ENCODE peak calls at places on chromosomes 12 and 14, in ten cellular contexts. One of them, this sample, is unnamed.
A peak's percentile ranks its signal among the peaks of the same experiment; 100 is the strongest.

GRCh38 chr14:33376510-33376909 is 437.8 kb downstream of the NPAS3 start:
- DNase-seq in CD8-positive, alpha-beta T cell: no peak
- DNase-seq in hypothalamus: no peak
- DNase-seq in GM23248: no peak
- DNase-seq in pons: no peak
- DNase-seq in NCI-H187: no peak
- DNase-seq in AG08396: no peak
- DNase-seq in AG10803: no peak
- DNase-seq in HuH-7.5: no peak
- DNase-seq in fibroblast of the conjunctiva: no peak
- DNase-seq in this sample: no peak

GRCh38 chr12:65497645-65498044 is 219.2 kb downstream of the MSRB3 start:
- DNase-seq in CD8-positive, alpha-beta T cell: no peak
- DNase-seq in hypothalamus: no peak
- DNase-seq in GM23248: no peak
- DNase-seq in pons: no peak
- DNase-seq in NCI-H187: no peak
- DNase-seq in AG08396: no peak
- DNase-seq in AG10803: peak; percentile 31
- DNase-seq in HuH-7.5: no peak
- DNase-seq in fibroblast of the conjunctiva: no peak
- DNase-seq in this sample: no peak

GRCh38 chr12:132402831-132403416 is 73.5 kb upstream of the GALNT9 start:
- DNase-seq in CD8-positive, alpha-beta T cell: no peak
- DNase-seq in hypothalamus: no peak
- DNase-seq in GM23248: no peak
- DNase-seq in pons: no peak
- DNase-seq in NCI-H187: no peak
- DNase-seq in AG08396: no peak
- DNase-seq in AG10803: no peak
- DNase-seq in HuH-7.5: no peak
- DNase-seq in fibroblast of the conjunctiva: no peak
- DNase-seq in this sample: no peak

GRCh38 chr12:101829639-101830390 is 944 bp downstream of the GNPTAB start:
- DNase-seq in CD8-positive, alpha-beta T cell: no peak
- DNase-seq in hypothalamus: no peak
- DNase-seq in GM23248: peak; percentile 49
- DNase-seq in pons: no peak
- DNase-seq in NCI-H187: peak; percentile 45
- DNase-seq in AG08396: no peak
- DNase-seq in AG10803: no peak
- DNase-seq in HuH-7.5: no peak
- DNase-seq in fibroblast of the conjunctiva: no peak
- DNase-seq in this sample: no peak

GRCh38 chr12:106598003-106598402 is 15.2 kb downstream of the RFX4 start:
- DNase-seq in CD8-positive, alpha-beta T cell: no peak
- DNase-seq in hypothalamus: no peak
- DNase-seq in GM23248: no peak
- DNase-seq in pons: no peak
- DNase-seq in NCI-H187: no peak
- DNase-seq in AG08396: no peak
- DNase-seq in AG10803: no peak
- DNase-seq in HuH-7.5: no peak
- DNase-seq in fibroblast of the conjunctiva: no peak
- DNase-seq in this sample: no peak

GRCh38 chr12:101891462-101891971 is 14.1 kb downstream of the DRAM1 start:
- DNase-seq in CD8-positive, alpha-beta T cell: no peak
- DNase-seq in hypothalamus: no peak
- DNase-seq in GM23248: peak; percentile 80
- DNase-seq in pons: no peak
- DNase-seq in NCI-H187: no peak
- DNase-seq in AG08396: peak; percentile 38
- DNase-seq in AG10803: peak; percentile 89
- DNase-seq in HuH-7.5: peak; percentile 18
- DNase-seq in fibroblast of the conjunctiva: no peak
- DNase-seq in this sample: no peak

GRCh38 chr12:26694402-26694801 is 138.6 kb downstream of the ITPR2 start:
- DNase-seq in CD8-positive, alpha-beta T cell: no peak
- DNase-seq in hypothalamus: no peak
- DNase-seq in GM23248: no peak
- DNase-seq in pons: no peak
- DNase-seq in NCI-H187: no peak
- DNase-seq in AG08396: no peak
- DNase-seq in AG10803: no peak
- DNase-seq in HuH-7.5: no peak
- DNase-seq in fibroblast of the conjunctiva: no peak
- DNase-seq in this sample: no peak

GRCh38 chr12:96240656-96241055 is 46.5 kb downstream of the ELK3 start:
- DNase-seq in CD8-positive, alpha-beta T cell: no peak
- DNase-seq in hypothalamus: no peak
- DNase-seq in GM23248: peak; percentile 86
- DNase-seq in pons: no peak
- DNase-seq in NCI-H187: no peak
- DNase-seq in AG08396: no peak
- DNase-seq in AG10803: peak; percentile 72
- DNase-seq in HuH-7.5: no peak
- DNase-seq in fibroblast of the conjunctiva: no peak
- DNase-seq in this sample: no peak

GRCh38 chr12:54015210-54015931 is 6.6 kb downstream of the HOXC8 start:
- DNase-seq in CD8-positive, alpha-beta T cell: no peak
- DNase-seq in hypothalamus: no peak
- DNase-seq in GM23248: no peak
- DNase-seq in pons: no peak
- DNase-seq in NCI-H187: no peak
- DNase-seq in AG08396: no peak
- DNase-seq in AG10803: no peak
- DNase-seq in HuH-7.5: no peak
- DNase-seq in fibroblast of the conjunctiva: no peak
- DNase-seq in this sample: no peak

GRCh38 chr14:34461334-34462131 is 507 bp downstream of the SPTSSA start:
- DNase-seq in CD8-positive, alpha-beta T cell: no peak
- DNase-seq in hypothalamus: no peak
- DNase-seq in GM23248: peak; percentile 76
- DNase-seq in pons: peak; percentile 58
- DNase-seq in NCI-H187: no peak
- DNase-seq in AG08396: peak; percentile 55
- DNase-seq in AG10803: peak; percentile 26
- DNase-seq in HuH-7.5: peak; percentile 49
- DNase-seq in fibroblast of the conjunctiva: no peak
- DNase-seq in this sample: peak; percentile 57

GRCh38 chr12:74111688-74112360 is 425.8 kb upstream of the ATXN7L3B start:
- DNase-seq in CD8-positive, alpha-beta T cell: no peak
- DNase-seq in hypothalamus: no peak
- DNase-seq in GM23248: no peak
- DNase-seq in pons: peak; percentile 48
- DNase-seq in NCI-H187: no peak
- DNase-seq in AG08396: no peak
- DNase-seq in AG10803: no peak
- DNase-seq in HuH-7.5: no peak
- DNase-seq in fibroblast of the conjunctiva: no peak
- DNase-seq in this sample: peak; percentile 61

GRCh38 chr14:69475194-69475818 is 9.2 kb upstream of the PLEKHD1 start:
- DNase-seq in CD8-positive, alpha-beta T cell: no peak
- DNase-seq in hypothalamus: no peak
- DNase-seq in GM23248: peak; percentile 37
- DNase-seq in pons: no peak
- DNase-seq in NCI-H187: no peak
- DNase-seq in AG08396: no peak
- DNase-seq in AG10803: no peak
- DNase-seq in HuH-7.5: no peak
- DNase-seq in fibroblast of the conjunctiva: no peak
- DNase-seq in this sample: no peak

GRCh38 chr12:121916719-121917118 is 1.7 kb upstream of the CFAP251 start:
- DNase-seq in CD8-positive, alpha-beta T cell: no peak
- DNase-seq in hypothalamus: no peak
- DNase-seq in GM23248: peak; percentile 48
- DNase-seq in pons: peak; percentile 35
- DNase-seq in NCI-H187: no peak
- DNase-seq in AG08396: peak; percentile 34
- DNase-seq in AG10803: peak; percentile 48
- DNase-seq in HuH-7.5: no peak
- DNase-seq in fibroblast of the conjunctiva: no peak
- DNase-seq in this sample: no peak

GRCh38 chr12:104632724-104633181 is 176.0 kb downstream of the CHST11 start:
- DNase-seq in CD8-positive, alpha-beta T cell: no peak
- DNase-seq in hypothalamus: no peak
- DNase-seq in GM23248: peak; percentile 75
- DNase-seq in pons: no peak
- DNase-seq in NCI-H187: no peak
- DNase-seq in AG08396: peak; percentile 32
- DNase-seq in AG10803: peak; percentile 80
- DNase-seq in HuH-7.5: no peak
- DNase-seq in fibroblast of the conjunctiva: no peak
- DNase-seq in this sample: no peak

GRCh38 chr14:64541261-64541970 is 875 bp downstream of the HSPA2 start:
- DNase-seq in CD8-positive, alpha-beta T cell: no peak
- DNase-seq in hypothalamus: no peak
- DNase-seq in GM23248: peak; percentile 61
- DNase-seq in pons: peak; percentile 32
- DNase-seq in NCI-H187: no peak
- DNase-seq in AG08396: no peak
- DNase-seq in AG10803: peak; percentile 34
- DNase-seq in HuH-7.5: no peak
- DNase-seq in fibroblast of the conjunctiva: no peak
- DNase-seq in this sample: peak; percentile 33

GRCh38 chr14:76274324-76274723 is 101.6 kb upstream of the ESRRB start:
- DNase-seq in CD8-positive, alpha-beta T cell: no peak
- DNase-seq in hypothalamus: no peak
- DNase-seq in GM23248: no peak
- DNase-seq in pons: no peak
- DNase-seq in NCI-H187: no peak
- DNase-seq in AG08396: no peak
- DNase-seq in AG10803: no peak
- DNase-seq in HuH-7.5: no peak
- DNase-seq in fibroblast of the conjunctiva: no peak
- DNase-seq in this sample: no peak

GRCh38 chr12:116863275-116863767 is 17.9 kb downstream of the HRK start:
- DNase-seq in CD8-positive, alpha-beta T cell: no peak
- DNase-seq in hypothalamus: no peak
- DNase-seq in GM23248: peak; percentile 67
- DNase-seq in pons: no peak
- DNase-seq in NCI-H187: no peak
- DNase-seq in AG08396: peak; percentile 45
- DNase-seq in AG10803: peak; percentile 61
- DNase-seq in HuH-7.5: no peak
- DNase-seq in fibroblast of the conjunctiva: peak; percentile 18
- DNase-seq in this sample: no peak

GRCh38 chr14:22893706-22894105 is 10.7 kb downstream of the REM2 start:
- DNase-seq in CD8-positive, alpha-beta T cell: no peak
- DNase-seq in hypothalamus: no peak
- DNase-seq in GM23248: no peak
- DNase-seq in pons: no peak
- DNase-seq in NCI-H187: no peak
- DNase-seq in AG08396: no peak
- DNase-seq in AG10803: no peak
- DNase-seq in HuH-7.5: no peak
- DNase-seq in fibroblast of the conjunctiva: no peak
- DNase-seq in this sample: no peak

GRCh38 chr14:36556811-36557433 is 25.5 kb downstream of the NKX2-8 start:
- DNase-seq in CD8-positive, alpha-beta T cell: no peak
- DNase-seq in hypothalamus: no peak
- DNase-seq in GM23248: peak; percentile 56
- DNase-seq in pons: peak; percentile 59
- DNase-seq in NCI-H187: peak; percentile 54
- DNase-seq in AG08396: peak; percentile 63
- DNase-seq in AG10803: peak; percentile 11
- DNase-seq in HuH-7.5: no peak
- DNase-seq in fibroblast of the conjunctiva: no peak
- DNase-seq in this sample: peak; percentile 30

This sample was measured in Ammon's horn.